ENCODE peak calls at places on chromosomes 2 and 18, in five cellular contexts. B is lower lobe of right lung, X is BJ, Q is mucosa of descending colon, O is mammary epithelial cell. F is an unnamed sample. For H3K36me3, the result is how much of the 10 kb centered on the place peaks cover.

GRCh38 chr2:53768233-53768542 is 584 bp downstream of the CHAC2 start:
- DNase-seq in B (no peak), Q (no peak), O (no peak), X (no peak), F (no peak)

GRCh38 chr2:62042944-62043343 is 137.5 kb downstream of the COMMD1 start:
- DNase-seq in Q (no peak), B (no peak), X (no peak), O (peak), F (no peak)

GRCh38 chr2:196961889-196962288 is 35.4 kb upstream of the PGAP1 start:
- DNase-seq in X (no peak), O (no peak), B (no peak), Q (no peak), F (no peak)

GRCh38 chr2:209872675-209873074 is 101.0 kb downstream of the UNC80 start:
- DNase-seq in O (no peak), X (no peak), B (peak), Q (no peak), F (no peak)

GRCh38 chr2:199704358-199705238 is 146.4 kb downstream of the FTCDNL1 start:
- DNase-seq in O (peak), Q (no peak), X (no peak), B (no peak), F (no peak)

GRCh38 chr2:29281086-29281485 is 165.9 kb downstream of the CLIP4 start:
- DNase-seq in B (no peak), Q (no peak), X (no peak), O (no peak), F (no peak)

GRCh38 chr2:206971805-206972204 is 32.5 kb downstream of the CPO start:
- DNase-seq in X (peak), B (no peak), O (no peak), Q (peak), F (no peak)

GRCh38 chr18:58727776-58728500 is 56.7 kb downstream of the MALT1 start:
- DNase-seq in X (no peak), B (no peak), Q (no peak), O (no peak), F (no peak)

GRCh38 chr2:108917526-108917925 is 71.5 kb downstream of the EDAR start:
- DNase-seq in B (no peak), Q (no peak), O (no peak), X (no peak), F (no peak)

GRCh38 chr2:237723613-237724012 is 75.0 kb upstream of the RBM44 start:
- DNase-seq in X (no peak), B (no peak), O (peak), Q (peak), F (no peak)

GRCh38 chr2:6773007-6773693 is 92.6 kb downstream of the CMPK2 start:
- DNase-seq in X (no peak), O (peak), B (peak), Q (peak), F (no peak)

DNA sequence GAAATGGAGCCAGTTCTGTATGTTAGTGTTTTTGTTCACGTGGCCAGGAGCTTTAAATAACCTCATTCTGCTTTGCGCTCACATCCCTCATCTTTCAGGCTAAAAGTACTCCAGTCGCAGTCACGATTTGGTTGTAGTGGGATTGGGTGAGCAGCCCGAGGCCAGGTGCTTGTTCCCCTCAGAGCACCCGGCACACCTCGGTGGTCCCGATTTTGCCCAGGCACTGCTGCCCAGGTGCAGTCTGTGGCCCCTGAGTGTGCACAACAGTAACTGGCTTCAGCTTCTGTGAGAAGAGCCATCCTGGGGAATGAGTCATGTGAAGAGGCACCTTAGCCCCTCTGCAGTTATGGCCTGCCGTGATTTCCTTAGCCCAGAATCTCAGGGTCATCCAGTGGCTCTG is 33.2 kb downstream of the IMPA2 start:
- DNase-seq in X (no peak), B (peak), Q (peak), O (no peak), F (no peak)
- H3K36me3 ChIP-seq in X (under half), B (under half), Q (under half), O (under half), F (under half)

DNA sequence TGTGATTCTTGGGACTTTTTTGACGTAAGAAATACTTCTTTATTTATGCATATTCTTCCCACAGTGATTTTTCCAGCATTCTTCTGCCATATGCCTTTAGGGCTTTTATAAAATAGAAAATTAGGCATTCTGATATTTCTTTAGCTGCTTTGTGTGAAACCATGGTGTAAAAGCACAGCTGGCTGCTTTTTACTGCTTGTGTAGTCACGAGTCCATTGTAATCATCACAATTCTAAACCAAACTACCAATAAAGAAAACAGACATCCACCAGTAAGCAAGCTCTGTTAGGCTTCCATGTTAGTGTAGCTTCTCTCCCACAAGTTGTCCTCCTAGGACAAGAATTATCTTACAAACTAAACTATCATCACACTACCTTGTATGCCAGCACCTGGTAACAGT is 62.6 kb downstream of the EIF5B start:
- DNase-seq in X (no peak), B (no peak), Q (no peak), O (no peak), F (no peak)
- H3K36me3 ChIP-seq in X (under half), B (half or more), Q (under half), O (under half), F (half or more)

GRCh38 chr2:70988151-70988550 is 6.5 kb downstream of the TEX261 start:
- DNase-seq in Q (no peak), X (no peak), B (no peak), O (no peak), F (no peak)
- H3K36me3 ChIP-seq in Q (under half), X (under half), B (half or more), O (under half), F (under half)

DNA sequence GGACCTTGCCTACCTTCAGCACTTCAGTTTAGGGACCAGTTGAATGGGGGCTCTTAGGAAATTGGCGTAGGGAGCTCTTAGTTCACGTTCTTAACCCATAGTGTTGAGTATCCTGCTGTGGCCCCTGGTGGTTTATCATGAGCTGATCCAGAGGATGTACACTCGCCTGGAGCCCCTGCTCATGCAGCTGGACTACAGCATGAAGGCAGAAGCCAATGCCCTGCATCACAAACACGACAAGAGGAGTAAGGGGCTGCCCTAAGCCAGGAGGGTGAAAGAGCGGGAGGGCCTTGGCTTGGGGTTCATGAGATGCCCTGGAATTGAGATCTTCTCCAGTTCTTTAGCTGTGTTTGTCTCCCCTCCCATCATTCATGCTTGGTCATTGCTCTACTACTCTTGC is 2.9 kb downstream of the RETREG2 start:
- DNase-seq in B (no peak), Q (no peak), O (no peak), X (no peak), F (no peak)
- H3K36me3 ChIP-seq in B (half or more), Q (under half), O (under half), X (under half), F (under half)

GRCh38 chr2:131081190-131081589 is 12.1 kb downstream of the FAM168B start:
- DNase-seq in B (no peak), X (no peak), O (no peak), Q (no peak), F (no peak)
- H3K36me3 ChIP-seq in B (half or more), X (under half), O (under half), Q (under half), F (half or more)

DNA sequence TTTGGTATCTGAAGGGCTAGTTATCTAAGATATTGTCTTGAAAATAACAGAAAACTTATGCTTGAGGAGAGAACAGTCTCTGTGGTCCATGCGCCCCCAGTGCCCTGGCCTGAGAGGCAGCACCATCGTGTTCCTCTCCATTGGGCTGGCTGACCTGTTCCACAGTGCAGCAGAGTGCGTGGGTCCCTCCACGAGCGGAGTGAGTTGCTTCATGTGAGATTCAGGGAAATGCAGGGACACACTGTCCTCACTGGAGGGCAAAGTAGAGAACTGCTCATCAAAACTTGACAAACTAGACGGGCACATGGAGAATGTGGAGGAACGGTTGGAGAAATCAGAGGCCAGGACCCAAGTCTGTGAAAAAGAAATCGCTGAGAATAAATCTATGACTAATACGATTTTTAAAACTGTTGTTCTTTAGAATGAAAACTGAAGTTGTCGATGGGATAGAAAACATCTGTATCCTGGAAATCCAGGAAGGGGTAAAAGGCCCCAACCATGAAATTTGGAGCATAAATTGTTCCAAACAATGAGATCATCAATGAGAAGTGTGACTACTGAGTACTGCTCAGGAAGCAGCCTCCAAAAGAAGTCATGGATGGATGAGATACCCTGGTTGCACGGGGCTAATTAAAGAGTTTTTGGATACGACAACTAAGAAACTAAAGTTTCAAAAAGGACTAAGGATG is 58.1 kb downstream of the REV1 start:
- DNase-seq in X (no peak), B (no peak), O (no peak), Q (no peak), F (no peak)
- H3K36me3 ChIP-seq in X (under half), B (half or more), O (under half), Q (under half), F (under half)

GRCh38 chr2:15620857-15621471 is 29.3 kb downstream of the DDX1 start:
- DNase-seq in X (no peak), B (no peak), Q (no peak), O (no peak), F (no peak)
- H3K36me3 ChIP-seq in X (under half), B (half or more), Q (under half), O (under half), F (half or more)

GRCh38 chr2:241261628-241262027 is 53.8 kb downstream of the HDLBP start:
- DNase-seq in O (no peak), X (no peak), B (no peak), Q (no peak), F (no peak)

GRCh38 chr2:241265506-241265905 is 50.0 kb downstream of the HDLBP start:
- DNase-seq in O (no peak), B (no peak), X (no peak), Q (no peak), F (no peak)

GRCh38 chr2:241260911-241261310 is 54.6 kb downstream of the HDLBP start:
- DNase-seq in O (no peak), B (no peak), X (no peak), Q (no peak), F (no peak)

GRCh38 chr2:241267249-241268067 is 48.0 kb downstream of the HDLBP start:
- DNase-seq in B (no peak), Q (no peak), O (no peak), X (no peak), F (no peak)

GRCh38 chr2:241263061-241263460 is 52.4 kb downstream of the HDLBP start:
- DNase-seq in X (no peak), Q (no peak), B (no peak), O (no peak), F (no peak)
- H3K36me3 ChIP-seq in X (half or more), Q (under half), B (half or more), O (under half), F (half or more)

DNA sequence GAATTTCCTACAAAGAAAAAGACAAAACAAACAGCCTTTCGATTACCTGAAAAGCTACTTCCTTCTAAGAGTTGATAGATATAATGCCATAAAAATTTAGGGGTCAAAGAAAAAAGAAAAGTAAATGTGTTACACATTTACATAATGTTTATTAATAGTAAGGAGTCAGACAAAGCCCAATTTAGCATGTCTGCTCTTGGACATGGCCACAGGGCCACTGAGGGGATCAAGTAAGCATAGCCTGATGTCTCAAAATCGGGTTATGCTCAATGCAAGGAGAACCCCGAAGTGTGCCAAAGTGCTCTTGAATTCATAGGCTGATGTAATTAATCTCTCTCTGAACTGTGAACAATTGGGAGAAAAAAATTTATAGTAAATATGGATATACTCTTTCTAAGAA is 61.6 kb downstream of the RTN4 start:
- DNase-seq in X (no peak), B (no peak), Q (no peak), O (no peak), F (no peak)
- H3K36me3 ChIP-seq in X (under half), B (under half), Q (under half), O (under half), F (under half)

F was measured in SK-N-MC.